ENCODE peak calls at places on chromosomes 7 and 10, in nine cellular contexts. U is right lobe of liver, E is breast epithelium, S is ovary, P is upper lobe of left lung, J is uterus, D is K562, O is HCT116, F is heart left ventricle. G is an unnamed sample.

GRCh38 chr10:59006511-59007306 is 169.7 kb upstream of the PHYHIPL start:
- DNase-seq in U (no peak), E (no peak), S (no peak), P (no peak), J (peak), D (no peak), O (no peak), F (no peak), G (no peak)

GRCh38 chr10:7787150-7787856 is 490 bp downstream of the KIN start:
- DNase-seq in U (no peak), E (no peak), S (no peak), P (peak), J (no peak), D (no peak), O (no peak), F (no peak), G (no peak)

GRCh38 chr7:135716677-135717238 is 11.2 kb downstream of the SLC13A4 start:
- DNase-seq in U (no peak), E (no peak), S (no peak), P (no peak), J (no peak), D (no peak), O (no peak), F (no peak), G (no peak)

GRCh38 chr10:24722676-24723385 is 856 bp downstream of the ARHGAP21 start:
- DNase-seq in U (peak), E (no peak), S (peak), P (peak), J (peak), D (peak), O (no peak), F (peak), G (peak)

GRCh38 chr7:26305048-26305868 is 13.6 kb downstream of the SNX10 start:
- DNase-seq in U (peak), E (no peak), S (no peak), P (no peak), J (no peak), D (no peak), O (no peak), F (no peak), G (no peak)

GRCh38 chr10:19847321-19847720 is 31.1 kb downstream of the PLXDC2 start:
- DNase-seq in U (no peak), E (no peak), S (no peak), P (no peak), J (no peak), D (no peak), O (no peak), F (no peak), G (no peak)

GRCh38 chr10:84179059-84179710 is 5.6 kb downstream of the GPR15LG start:
- DNase-seq in U (no peak), E (peak), S (no peak), P (no peak), J (no peak), D (no peak), O (no peak), F (no peak), G (no peak)

GRCh38 chr10:70052462-70053211 is at the start of gene MACROH2A2:
- DNase-seq in U (peak), E (peak), S (peak), P (peak), J (peak), D (no peak), O (peak), F (peak), G (peak)

GRCh38 chr7:149456770-149457421 is 4.0 kb downstream of the ZNF777 start:
- DNase-seq in U (no peak), E (no peak), S (no peak), P (no peak), J (no peak), D (no peak), O (no peak), F (no peak), G (no peak)

GRCh38 chr10:121926669-121927360 is 1.0 kb downstream of the ATE1 start:
- DNase-seq in U (no peak), E (no peak), S (no peak), P (no peak), J (no peak), D (no peak), O (no peak), F (no peak), G (no peak)

GRCh38 chr10:71217266-71218045 is 5.1 kb downstream of the UNC5B start:
- DNase-seq in U (peak), E (no peak), S (peak), P (peak), J (peak), D (peak), O (no peak), F (no peak), G (no peak)

GRCh38 chr10:126867567-126868365 is 37.5 kb upstream of the DOCK1 start:
- DNase-seq in U (no peak), E (no peak), S (no peak), P (no peak), J (no peak), D (no peak), O (no peak), F (no peak), G (no peak)
- H3K27ac ChIP-seq in U (no peak), E (peak), S (no peak), P (no peak), J (no peak), D (no peak), O (no peak), F (no peak), G (no peak)

GRCh38 chr7:107661081-107661864 is 645 bp downstream of the SLC26A4 start:
- DNase-seq in U (peak), E (peak), S (peak), P (peak), J (peak), D (no peak), O (no peak), F (peak), G (peak)
- TF ChIP-seq CTCF in U (peak), E (peak), S (no peak), P (no peak), J (peak), D (no peak), O (no peak), F (peak), G (no peak)

DNA sequence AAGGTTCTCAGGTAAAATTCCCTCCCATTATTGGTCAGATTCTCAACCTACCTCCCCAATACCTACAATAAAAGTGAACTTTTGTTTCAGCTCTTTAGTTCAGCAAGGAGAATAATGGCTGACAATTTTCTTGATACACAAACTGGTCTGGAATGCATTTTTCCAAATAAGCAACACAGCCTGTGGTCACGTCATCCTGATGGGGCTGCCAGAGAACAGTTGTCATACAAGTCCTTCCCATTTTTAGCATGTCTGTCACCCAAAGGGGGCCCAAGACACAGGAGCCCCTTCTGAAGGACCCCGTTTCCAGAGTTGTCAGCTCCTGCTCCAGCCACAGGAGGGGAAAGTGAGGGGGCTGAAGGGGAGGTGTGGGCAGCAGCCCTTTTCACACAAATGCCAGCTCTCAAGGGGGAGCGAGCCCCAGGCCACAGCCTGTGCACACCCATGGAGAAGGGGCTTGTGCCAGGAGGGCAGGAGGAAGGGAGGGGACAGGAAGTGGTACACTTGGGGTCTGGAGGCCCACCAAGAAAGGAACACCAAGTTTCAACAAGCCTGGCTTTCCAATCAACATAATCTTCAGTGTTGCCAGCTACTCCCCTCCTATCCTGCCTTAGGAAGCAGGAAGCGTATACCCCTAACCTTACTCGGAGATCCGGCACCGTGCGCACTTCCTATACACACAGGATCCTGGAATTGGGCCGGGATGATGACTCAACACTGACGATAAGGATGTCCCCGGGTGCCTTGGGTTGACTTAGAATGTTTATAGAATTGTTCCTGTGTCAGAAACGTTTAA is 43.4 kb upstream of the PDLIM1 start:
- DNase-seq in U (peak), E (peak), S (no peak), P (no peak), J (peak), D (peak), O (no peak), F (peak), G (peak)
- TF ChIP-seq POLR2A in U (no peak), E (no peak), S (no peak), P (no peak), J (no peak), D (no peak), O (no peak), F (peak), G (no peak)

GRCh38 chr10:103723557-103723956 is 131.8 kb downstream of the SH3PXD2A start:
- DNase-seq in U (no peak), E (no peak), S (no peak), P (no peak), J (no peak), D (no peak), O (no peak), F (no peak), G (no peak)

GRCh38 chr10:103724074-103724473 is 131.3 kb downstream of the SH3PXD2A start:
- DNase-seq in U (no peak), E (no peak), S (no peak), P (no peak), J (no peak), D (no peak), O (no peak), F (no peak), G (no peak)

GRCh38 chr10:103724771-103725170 is 130.6 kb downstream of the SH3PXD2A start:
- DNase-seq in U (no peak), E (no peak), S (no peak), P (no peak), J (no peak), D (no peak), O (no peak), F (no peak), G (no peak)

GRCh38 chr10:103720964-103721335 is 134.4 kb downstream of the SH3PXD2A start:
- DNase-seq in U (no peak), E (no peak), S (no peak), P (no peak), J (no peak), D (no peak), O (no peak), F (no peak), G (no peak)

GRCh38 chr10:103722632-103723031 is 132.7 kb downstream of the SH3PXD2A start:
- DNase-seq in U (no peak), E (no peak), S (no peak), P (no peak), J (no peak), D (no peak), O (no peak), F (no peak), G (no peak)
- H3K27ac ChIP-seq in U (no peak), E (no peak), S (no peak), P (no peak), J (no peak), D (no peak), O (no peak), F (no peak), G (no peak)

DNA sequence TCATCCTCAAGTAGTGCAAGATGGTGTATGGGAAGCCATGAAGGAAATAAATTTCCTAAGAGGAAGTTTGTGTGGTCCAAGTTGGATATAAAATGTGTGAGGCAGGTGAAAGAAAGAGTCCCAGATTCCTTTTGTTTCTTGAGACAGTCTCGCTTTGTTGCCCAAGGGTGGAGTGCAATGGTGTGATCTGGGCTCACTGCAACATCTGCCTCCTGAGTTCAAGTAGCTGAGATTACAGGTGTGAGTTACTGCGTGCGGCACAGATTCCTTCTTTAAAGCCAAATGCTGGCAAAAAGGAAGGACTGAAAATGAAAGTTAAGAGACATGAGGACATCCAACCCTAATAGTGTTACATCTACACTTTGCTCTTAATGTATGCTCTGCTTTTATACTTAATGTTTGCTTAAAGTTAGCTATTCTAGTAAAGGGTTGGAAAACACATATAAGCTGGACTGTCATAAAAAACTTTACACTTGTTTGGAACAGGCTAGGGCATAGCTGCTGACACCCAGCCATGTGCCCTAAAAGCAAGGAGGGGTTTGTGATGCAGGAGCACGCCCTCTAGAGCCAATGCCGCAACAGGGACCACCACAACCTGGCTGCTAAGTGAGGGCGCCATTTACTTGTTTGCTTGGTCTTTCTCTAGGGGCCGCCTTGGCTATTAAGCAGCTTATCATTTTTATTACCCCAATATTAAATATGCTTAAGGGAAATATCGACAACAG is 34.5 kb downstream of the CLEC2L start:
- DNase-seq in U (no peak), E (no peak), S (no peak), P (no peak), J (no peak), D (no peak), O (no peak), F (no peak), G (no peak)
- TF ChIP-seq CTCF in U (no peak), E (no peak), S (no peak), P (no peak), J (no peak), D (peak), O (no peak), F (no peak), G (no peak)

DNA sequence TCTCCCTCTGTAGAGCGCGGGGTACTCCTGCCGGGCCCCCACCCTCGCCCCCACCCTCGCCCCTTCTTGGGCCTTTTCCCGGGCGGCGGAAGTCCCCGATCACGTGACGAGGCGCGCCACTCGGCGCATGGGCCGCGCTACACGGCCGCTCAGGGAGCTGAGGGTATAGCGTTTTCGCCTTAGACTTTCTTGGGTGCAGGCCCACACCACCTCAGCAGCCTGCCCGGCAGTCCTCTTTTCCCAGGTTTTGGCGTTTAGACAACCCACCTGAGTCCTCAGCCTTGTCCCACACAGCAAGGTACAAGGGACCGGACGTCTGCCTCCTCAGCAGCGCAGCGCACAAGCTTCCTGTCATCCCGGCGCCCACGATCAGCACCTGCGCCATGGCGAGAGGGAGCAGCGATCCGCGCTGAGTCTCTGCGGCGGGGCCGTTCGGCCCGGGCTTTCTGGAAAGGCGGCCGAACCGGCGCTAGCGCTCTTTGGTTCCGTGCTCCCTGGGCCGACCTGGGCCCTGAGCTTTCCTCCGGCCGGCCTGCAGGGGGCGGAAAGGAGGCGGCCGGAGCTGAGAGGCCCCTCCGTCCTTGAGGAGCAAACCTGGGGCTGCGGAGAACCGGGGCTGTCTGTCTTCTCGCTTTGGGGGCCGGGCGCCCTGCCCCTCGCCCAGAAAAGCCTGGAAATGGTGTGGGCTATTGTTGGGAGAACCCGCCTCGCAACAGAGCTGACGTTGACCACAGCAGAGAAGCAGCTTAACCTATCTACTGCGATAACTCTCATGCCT is at the start of gene RNLS:
- DNase-seq in U (peak), E (peak), S (peak), P (peak), J (peak), D (peak), O (no peak), F (peak), G (peak)
- TF ChIP-seq POLR2A in U (peak), E (no peak), S (peak), P (no peak), J (no peak), D (no peak), O (no peak), F (no peak), G (peak)

DNA sequence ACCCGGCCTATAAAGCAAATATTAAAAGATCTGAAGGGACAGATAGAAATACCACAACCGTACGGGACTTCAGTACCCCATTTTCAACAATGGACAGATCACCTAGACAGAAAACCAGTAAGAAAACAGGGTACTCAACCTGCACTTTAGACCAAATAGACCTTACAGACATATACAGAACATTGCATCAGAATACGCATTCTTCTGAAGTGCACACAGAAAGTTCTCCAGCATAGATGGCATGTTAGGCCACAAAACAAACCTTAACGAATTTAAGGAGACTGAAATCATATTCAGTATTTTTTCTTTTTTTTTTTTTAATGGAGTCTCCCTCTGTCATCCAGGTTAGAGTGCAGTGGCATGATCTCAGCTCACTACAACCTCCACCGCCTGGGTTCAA is 151.5 kb downstream of the TNS3 start:
- DNase-seq in U (no peak), E (no peak), S (no peak), P (no peak), J (no peak), D (no peak), O (no peak), F (no peak), G (no peak)
- H3K27ac ChIP-seq in U (no peak), E (no peak), S (no peak), P (no peak), J (no peak), D (no peak), O (no peak), F (no peak), G (no peak)

GRCh38 chr10:45461034-45461433 is 87.0 kb downstream of the ALOX5 start:
- DNase-seq in U (no peak), E (no peak), S (no peak), P (no peak), J (no peak), D (no peak), O (no peak), F (no peak), G (no peak)
- TF ChIP-seq CTCF in U (no peak), E (no peak), S (no peak), P (no peak), J (no peak), D (no peak), O (no peak), F (no peak), G (no peak)

GRCh38 chr7:155461631-155462030 is 3.7 kb downstream of the EN2 start:
- DNase-seq in U (no peak), E (no peak), S (no peak), P (no peak), J (no peak), D (no peak), O (no peak), F (no peak), G (no peak)

GRCh38 chr7:155459133-155459866 is 1.4 kb downstream of the EN2 start:
- DNase-seq in U (no peak), E (no peak), S (no peak), P (no peak), J (no peak), D (no peak), O (no peak), F (no peak), G (no peak)

GRCh38 chr7:155459867-155460461 is 2.0 kb downstream of the EN2 start:
- DNase-seq in U (no peak), E (no peak), S (no peak), P (peak), J (no peak), D (no peak), O (no peak), F (no peak), G (no peak)

GRCh38 chr7:155462163-155462735 is 4.3 kb downstream of the EN2 start:
- DNase-seq in U (no peak), E (no peak), S (no peak), P (peak), J (no peak), D (no peak), O (no peak), F (no peak), G (no peak)

DNA sequence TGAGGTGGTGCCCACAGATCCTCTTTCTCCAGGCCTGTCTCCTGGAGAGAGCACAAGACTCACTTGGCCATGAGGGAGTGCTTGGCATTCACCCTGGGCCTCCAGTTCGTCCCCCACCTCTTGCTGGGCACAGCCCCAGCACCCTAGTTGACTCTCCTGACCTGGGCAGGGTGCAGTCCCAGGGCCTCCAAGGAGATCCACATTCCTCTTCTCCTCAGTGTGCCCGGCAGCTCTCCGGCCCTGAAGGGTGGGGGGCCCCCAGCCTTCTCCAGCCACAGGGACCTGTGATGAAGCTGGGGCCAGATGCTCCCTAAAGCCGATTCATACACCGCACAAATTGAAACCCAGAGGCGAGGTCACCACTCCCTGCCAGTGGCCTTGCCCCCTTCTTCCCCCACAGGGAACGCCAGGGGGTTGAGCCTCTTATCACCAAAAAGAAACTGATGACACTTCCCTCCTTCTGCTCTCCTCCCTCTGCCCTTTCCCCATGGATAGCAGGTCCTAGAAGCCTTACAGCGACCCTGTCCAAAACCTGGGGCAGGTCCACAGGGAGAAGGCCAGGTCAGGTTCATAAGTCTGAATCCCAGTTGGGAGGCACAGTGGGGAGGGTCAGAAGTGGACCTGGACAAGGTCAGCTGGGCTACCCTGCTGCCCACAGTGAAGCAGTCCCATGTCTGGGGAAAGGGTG is 3.1 kb downstream of the EN2 start:
- DNase-seq in U (no peak), E (no peak), S (no peak), P (peak), J (no peak), D (no peak), O (no peak), F (no peak), G (no peak)
- TF ChIP-seq POLR2A in U (no peak), E (no peak), S (no peak), P (no peak), J (no peak), D (no peak), O (no peak), F (no peak), G (no peak)

GRCh38 chr7:100827330-100828226 is at the start of gene EPHB4:
- DNase-seq in U (peak), E (peak), S (peak), P (peak), J (peak), D (peak), O (peak), F (peak), G (peak)
- H3K27ac ChIP-seq in U (peak), E (peak), S (peak), P (peak), J (peak), D (peak), O (peak), F (peak), G (peak)

G was measured in sigmoid colon.